ENCODE peak calls at places on chromosome 16, in four cellular contexts. H, E, W and D are unnamed samples.

GRCh38 chr16:85712841-85713240 is 24.1 kb upstream of the GINS2 start:
- DNase-seq in H (no peak), E (no peak), W (no peak), D (no peak)

GRCh38 chr16:56916571-56917403 is 15.2 kb upstream of the HERPUD1 start:
- DNase-seq in H (no peak), E (peak), W (no peak), D (no peak)

GRCh38 chr16:3952342-3953131 is 72.0 kb upstream of the CREBBP start:
- DNase-seq in H (peak), E (no peak), W (no peak), D (no peak)

GRCh38 chr16:77943770-77944169 is 78.6 kb upstream of the CLEC3A start:
- DNase-seq in H (no peak), E (no peak), W (no peak), D (no peak)

GRCh38 chr16:51465026-51465425 is 314.0 kb upstream of the SALL1 start:
- DNase-seq in H (no peak), E (no peak), W (peak), D (no peak)

GRCh38 chr16:67648088-67648763 is 3.3 kb downstream of the CARMIL2 start:
- DNase-seq in H (no peak), E (no peak), W (no peak), D (no peak)

GRCh38 chr16:19488213-19488640 is 33.7 kb downstream of the GDE1 start:
- DNase-seq in H (no peak), E (no peak), W (no peak), D (no peak)

GRCh38 chr16:56943761-56944375 is 11.9 kb downstream of the HERPUD1 start:
- DNase-seq in H (no peak), E (no peak), W (no peak), D (no peak)

GRCh38 chr16:19857593-19857992 is 27.1 kb downstream of the GPRC5B start:
- DNase-seq in H (no peak), E (no peak), W (no peak), D (no peak)

GRCh38 chr16:57262841-57263584 is 18.0 kb downstream of the ARL2BP start:
- DNase-seq in H (peak), E (no peak), W (no peak), D (no peak)

GRCh38 chr16:66429290-66429962 is 2.3 kb downstream of the BEAN1 start:
- DNase-seq in H (no peak), E (no peak), W (no peak), D (no peak)

GRCh38 chr16:30382398-30383015 is at the start of gene SEPTIN1:
- DNase-seq in H (no peak), E (no peak), W (no peak), D (no peak)

GRCh38 chr16:55569025-55569424 is 2.5 kb downstream of the CAPNS2 start:
- DNase-seq in H (no peak), E (no peak), W (peak), D (peak)

GRCh38 chr16:2751577-2752034 is 832 bp upstream of the SRRM2 start:
- DNase-seq in H (peak), E (peak), W (no peak), D (no peak)

GRCh38 chr16:66070140-66070887 is 296.2 kb upstream of the CDH5 start:
- DNase-seq in H (peak), E (no peak), W (no peak), D (no peak)

GRCh38 chr16:52912565-52913173 is 140.0 kb downstream of the CHD9NB start:
- DNase-seq in H (no peak), E (peak), W (peak), D (no peak)

GRCh38 chr16:81623365-81624102 is 155.6 kb upstream of the PLCG2 start:
- DNase-seq in H (no peak), E (peak), W (peak), D (no peak)

GRCh38 chr16:709651-710499 is 4.3 kb upstream of the FBXL16 start:
- DNase-seq in H (no peak), E (no peak), W (peak), D (no peak)

GRCh38 chr16:84115919-84116719 is 623 bp downstream of the MBTPS1 start:
- DNase-seq in H (no peak), E (no peak), W (peak), D (no peak)

GRCh38 chr16:86823895-86824671 is 245.7 kb downstream of the FOXL1 start:
- DNase-seq in H (no peak), E (no peak), W (peak), D (no peak)

GRCh38 chr16:3401719-3402397 is 843 bp downstream of the ZNF174 start:
- DNase-seq in H (no peak), E (no peak), W (peak), D (peak)

GRCh38 chr16:28924399-28924761 is 658 bp downstream of the RABEP2 start:
- DNase-seq in H (no peak), E (no peak), W (no peak), D (no peak)

GRCh38 chr16:1102921-1103648 is 7.0 kb upstream of the C1QTNF8 start:
- DNase-seq in H (no peak), E (peak), W (peak), D (no peak)

GRCh38 chr16:24986512-24987303 is 28.5 kb downstream of the ARHGAP17 start:
- DNase-seq in H (no peak), E (no peak), W (peak), D (peak)

GRCh38 chr16:88471575-88471974 is 18.5 kb downstream of the ZFPM1 start:
- DNase-seq in H (no peak), E (no peak), W (no peak), D (no peak)

GRCh38 chr16:14125030-14125681 is 54.0 kb downstream of the MRTFB start:
- DNase-seq in H (no peak), E (no peak), W (no peak), D (no peak)

GRCh38 chr16:64455275-64455674 is 666.6 kb downstream of the CDH11 start:
- DNase-seq in H (no peak), E (no peak), W (peak), D (no peak)